ENCODE peak calls at places on chromosomes 5 and 9, in six cellular contexts. P is SJCRH30; S is BE2C; Q is PC-3; T is naive thymus-derived CD4-positive, alpha-beta T cell; C is endodermal cell. Y is an unnamed sample.
A peak's percentile ranks its signal among the peaks of the same experiment; 100 is the strongest.

GRCh38 chr5:136087961-136088871 is 44.4 kb upstream of the SMAD5 start:
- DNase-seq in T (no peak), Q (no peak), C (peak; percentile 47), P (no peak), S (no peak), Y (no peak)

GRCh38 chr5:96638566-96638965 is 23.6 kb upstream of the CAST start:
- DNase-seq in T (no peak), C (no peak), Q (no peak), P (no peak), S (no peak), Y (no peak)

GRCh38 chr5:150574818-150575537 is 65.5 kb upstream of the SYNPO start:
- DNase-seq in Q (no peak), S (peak; percentile 84), T (no peak), P (no peak), C (peak; percentile 55), Y (no peak)

GRCh38 chr5:126753227-126753626 is 23.7 kb upstream of the LMNB1 start:
- DNase-seq in Q (no peak), C (no peak), P (no peak), S (no peak), T (no peak), Y (no peak)

GRCh38 chr9:119639287-119639955 is 270.2 kb upstream of the BRINP1 start:
- DNase-seq in Q (no peak), C (peak; percentile 58), T (no peak), S (no peak), P (peak; percentile 53), Y (peak; percentile 38)

GRCh38 chr9:15901572-15901971 is 348.7 kb downstream of the CCDC171 start:
- DNase-seq in C (no peak), Q (peak; percentile 70), P (no peak), T (no peak), S (no peak), Y (no peak)

GRCh38 chr5:87116821-87117512 is 150.7 kb upstream of the RASA1 start:
- DNase-seq in Q (peak; percentile 26), S (no peak), P (no peak), T (no peak), C (no peak), Y (no peak)

GRCh38 chr5:16931334-16932110 is 4.6 kb downstream of the MYO10 start:
- DNase-seq in S (no peak), T (no peak), Q (no peak), C (no peak), P (peak; percentile 64), Y (no peak)

GRCh38 chr5:77993141-77993540 is 217.0 kb upstream of the TBCA start:
- DNase-seq in P (peak; percentile 65), S (no peak), T (no peak), C (no peak), Q (no peak), Y (no peak)

GRCh38 chr5:119117237-119117636 is 46.4 kb downstream of the DMXL1 start:
- DNase-seq in Q (no peak), P (no peak), C (no peak), T (no peak), S (no peak), Y (no peak)

GRCh38 chr9:117783828-117784227 is 79.6 kb downstream of the TLR4 start:
- DNase-seq in C (no peak), T (peak; percentile 37), S (no peak), P (no peak), Q (no peak), Y (no peak)

GRCh38 chr5:149153751-149154610 is 12.7 kb downstream of the ABLIM3 start:
- DNase-seq in C (no peak), P (no peak), Q (no peak), S (no peak), T (no peak), Y (no peak)

GRCh38 chr5:62720036-62720441 is 141.4 kb downstream of the LRRC70 start:
- DNase-seq in Q (peak; percentile 41), C (peak; percentile 85), P (peak; percentile 40), S (peak; percentile 40), T (no peak), Y (no peak)

GRCh38 chr9:18331808-18332209 is 142.1 kb upstream of the ADAMTSL1 start:
- DNase-seq in Q (no peak), C (no peak), S (no peak), T (no peak), P (peak; percentile 79), Y (no peak)

GRCh38 chr5:99320461-99320860 is 391.7 kb upstream of the CHD1 start:
- DNase-seq in S (peak; percentile 48), Q (peak; percentile 45), P (peak; percentile 38), C (peak; percentile 58), T (no peak), Y (peak; percentile 2)

GRCh38 chr9:77486968-77487367 is 161.2 kb downstream of the GNA14 start:
- DNase-seq in S (no peak), C (no peak), T (no peak), P (no peak), Q (peak; percentile 35), Y (no peak)

GRCh38 chr9:100099722-100100042 is 639 bp downstream of the INVS start:
- DNase-seq in T (no peak), Q (no peak), P (peak; percentile 76), S (peak; percentile 32), C (no peak), Y (no peak)

GRCh38 chr5:103498800-103499199 is 63.8 kb downstream of the NUDT12 start:
- DNase-seq in C (no peak), Q (no peak), S (no peak), T (no peak), P (no peak), Y (no peak)

GRCh38 chr9:77750981-77751340 is 102.8 kb upstream of the GNA14 start:
- DNase-seq in S (peak; percentile 21), P (no peak), C (no peak), Q (no peak), T (no peak), Y (no peak)

GRCh38 chr5:135887447-135887864 is 8.2 kb downstream of the IL9 start:
- DNase-seq in S (peak; percentile 69), Q (peak; percentile 80), C (peak; percentile 90), T (peak; percentile 42), P (peak; percentile 88), Y (peak; percentile 64)

GRCh38 chr9:133726401-133727276 is 11.5 kb downstream of the SARDH start:
- DNase-seq in Q (peak; percentile 63), T (peak; percentile 64), P (peak; percentile 80), S (peak; percentile 82), C (peak; percentile 89), Y (no peak)

GRCh38 chr9:132973713-132974112 is 4.8 kb upstream of the GFI1B start:
- DNase-seq in Q (no peak), P (peak; percentile 68), C (peak; percentile 68), T (no peak), S (no peak), Y (no peak)

GRCh38 chr5:71743135-71743534 is 24.1 kb downstream of the CARTPT start:
- DNase-seq in S (no peak), Q (no peak), C (no peak), T (no peak), P (no peak), Y (no peak)

GRCh38 chr5:53749611-53750010 is 189.2 kb downstream of the NDUFS4 start:
- DNase-seq in T (no peak), S (no peak), Q (no peak), C (no peak), P (no peak), Y (no peak)

GRCh38 chr5:125401724-125402622 is 655.5 kb upstream of the ZNF608 start:
- DNase-seq in P (no peak), Q (peak; percentile 88), C (no peak), T (no peak), S (no peak), Y (no peak)
- H3K9me3 ChIP-seq in P (no peaks in the 10 kb centered on the region), Q (no peaks in the 10 kb centered on the region), C (peaks cover 19% of the 10 kb centered on the region), T (no peaks in the 10 kb centered on the region), S (no peaks in the 10 kb centered on the region), Y (peaks cover 3% of the 10 kb centered on the region)

GRCh38 chr5:141328231-141328630 is 2.1 kb upstream of the PCDHGA1 start:
- DNase-seq in T (no peak), C (no peak), S (no peak), P (no peak), Q (peak; percentile 30), Y (no peak)

GRCh38 chr5:141326088-141326854 is 4.0 kb upstream of the PCDHGA1 start:
- DNase-seq in Q (peak; percentile 4), T (peak; percentile 69), C (peak; percentile 91), S (peak; percentile 43), P (no peak), Y (no peak)

GRCh38 chr5:141330299-141331080 is at the start of gene PCDHGA1:
- DNase-seq in P (peak; percentile 74), C (peak; percentile 69), T (no peak), Q (peak; percentile 26), S (peak; percentile 78), Y (no peak)
- H3K9me3 ChIP-seq in P (peaks cover 9% of the 10 kb centered on the region), C (no peaks in the 10 kb centered on the region), T (no peaks in the 10 kb centered on the region), Q (peaks cover 6% of the 10 kb centered on the region), S (no peaks in the 10 kb centered on the region), Y (peaks cover 31% of the 10 kb centered on the region)

GRCh38 chr5:141363952-141364660 is at the start of gene PCDHGA5:
- DNase-seq in S (no peak), P (no peak), Q (peak; percentile 45), T (no peak), C (no peak), Y (no peak)

GRCh38 chr5:141356950-141357349 is 2.1 kb downstream of the PCDHGA4 start:
- DNase-seq in Q (no peak), T (no peak), S (no peak), C (no peak), P (no peak), Y (no peak)

GRCh38 chr5:141359790-141360426 is at the start of gene PCDHGB2:
- DNase-seq in Q (peak; percentile 63), P (no peak), T (no peak), C (peak; percentile 63), S (no peak), Y (no peak)

GRCh38 chr5:141362719-141363118 is 1.2 kb upstream of the PCDHGA5 start:
- DNase-seq in P (no peak), Q (no peak), T (no peak), S (no peak), C (no peak), Y (no peak)

DNA sequence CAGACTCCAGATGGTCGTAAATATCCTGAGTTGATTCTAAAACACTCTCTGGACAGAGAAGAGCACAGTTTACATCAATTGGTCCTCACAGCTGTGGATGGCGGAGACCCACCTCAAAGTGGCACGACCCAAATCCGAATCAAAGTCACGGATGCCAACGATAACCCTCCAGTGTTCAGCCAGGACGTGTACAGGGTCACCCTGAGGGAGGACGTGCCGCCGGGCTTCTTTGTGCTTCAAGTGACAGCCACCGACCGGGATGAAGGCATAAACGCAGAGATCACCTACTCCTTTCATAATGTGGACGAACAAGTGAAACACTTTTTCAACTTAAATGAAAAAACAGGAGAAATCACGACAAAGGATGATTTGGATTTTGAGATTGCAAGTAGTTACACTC is 891 bp downstream of the PCDHGB2 start:
- DNase-seq in S (no peak), P (no peak), T (no peak), Q (no peak), C (no peak), Y (no peak)
- H3K9me3 ChIP-seq in S (peaks cover 7% of the 10 kb centered on the region), P (peaks cover 19% of the 10 kb centered on the region), T (no peaks in the 10 kb centered on the region), Q (no peaks in the 10 kb centered on the region), C (peaks cover 59% of the 10 kb centered on the region), Y (peaks cover 34% of the 10 kb centered on the region)

DNA sequence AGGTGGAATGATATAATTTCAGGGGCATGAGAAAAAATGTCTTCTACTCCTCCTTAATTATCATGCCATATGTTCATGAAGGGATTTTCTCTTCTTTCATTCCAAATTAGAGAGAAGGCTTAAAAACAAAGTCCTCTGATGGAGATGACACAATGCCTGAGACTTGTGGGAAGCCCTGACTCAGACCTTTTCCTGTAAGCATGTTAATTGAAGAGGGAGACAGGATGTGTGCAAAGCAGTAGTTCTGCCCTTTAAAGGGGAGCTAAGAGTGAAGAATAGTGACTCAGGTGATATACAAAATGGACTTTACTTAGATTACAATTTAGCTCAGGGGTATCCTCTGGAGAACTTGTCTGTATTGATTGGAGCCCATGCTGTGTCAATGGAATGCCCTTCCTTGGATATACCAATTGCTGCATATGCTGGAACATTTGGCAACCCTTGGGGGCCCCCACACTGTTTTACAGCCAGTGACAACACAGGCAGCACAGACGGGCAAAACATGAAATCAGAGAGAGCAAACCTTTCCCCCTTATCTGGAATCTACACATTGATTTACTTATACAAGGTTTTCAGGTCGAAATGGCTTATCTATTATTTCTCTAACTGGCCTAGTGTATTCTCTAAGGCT is 81.3 kb downstream of the IZUMO3 start:
- DNase-seq in C (peak; percentile 53), T (no peak), S (no peak), P (peak; percentile 32), Q (peak; percentile 12), Y (no peak)
- H3K9me3 ChIP-seq in C (no peaks in the 10 kb centered on the region), T (no peaks in the 10 kb centered on the region), S (no peaks in the 10 kb centered on the region), P (no peaks in the 10 kb centered on the region), Q (no peaks in the 10 kb centered on the region), Y (no peaks in the 10 kb centered on the region)